ENCODE peak calls at places on chromosomes 1 and 21, in six cellular contexts. T is CD8-positive, alpha-beta T cell; P is RWPE1; J is lower lobe of right lung; R is heart left ventricle; V is lung. B is an unnamed sample.
A peak's percentile ranks its signal among the peaks of the same experiment; 100 is the strongest.

GRCh38 chr1:44316231-44316759 is 38.8 kb downstream of the ERI3 start:
- DNase-seq in R (no peak), P (no peak), V (no peak), J (no peak), T (no peak), B (no peak)

GRCh38 chr1:227272428-227272827 is 45.9 kb downstream of the CDC42BPA start:
- DNase-seq in T (no peak), V (no peak), J (no peak), P (no peak), R (no peak), B (no peak)

GRCh38 chr1:187054862-187055757 is 226.4 kb downstream of the PLA2G4A start:
- DNase-seq in R (no peak), V (no peak), T (no peak), J (no peak), P (no peak), B (no peak)

GRCh38 chr1:40435876-40436275 is 14.4 kb upstream of the ZFP69B start:
- DNase-seq in P (no peak), V (no peak), J (no peak), T (no peak), R (no peak), B (no peak)

GRCh38 chr1:3910049-3910731 is 10.1 kb upstream of the C1orf174 start:
- DNase-seq in V (no peak), P (no peak), J (peak; percentile 45), R (no peak), T (no peak), B (peak; percentile 47)

GRCh38 chr1:21263653-21264225 is 26.5 kb downstream of the ECE1 start:
- DNase-seq in J (no peak), T (no peak), R (no peak), V (no peak), P (no peak), B (no peak)

GRCh38 chr1:159943908-159944622 is 1.3 kb downstream of the IGSF9 start:
- DNase-seq in R (no peak), V (no peak), J (no peak), P (peak; percentile 71), T (no peak), B (no peak)

GRCh38 chr1:112549590-112549989 is 40.8 kb downstream of the WNT2B start:
- DNase-seq in P (no peak), T (no peak), V (no peak), R (no peak), J (no peak), B (no peak)

GRCh38 chr1:25517476-25518394 is 25.7 kb upstream of the LDLRAP1 start:
- DNase-seq in P (no peak), V (no peak), T (no peak), J (no peak), R (no peak), B (no peak)

GRCh38 chr1:26972821-26973220 is 12.6 kb upstream of the KDF1 start:
- DNase-seq in T (no peak), V (no peak), P (no peak), R (no peak), J (no peak), B (no peak)

GRCh38 chr1:5753431-5754078 is 238.7 kb downstream of the NPHP4 start:
- DNase-seq in P (no peak), R (no peak), V (no peak), J (peak; percentile 34), T (no peak), B (peak; percentile 22)

GRCh38 chr1:159952932-159953331 is 1.1 kb downstream of the SLAMF9 start:
- DNase-seq in R (no peak), J (no peak), T (no peak), P (no peak), V (no peak), B (no peak)

GRCh38 chr1:90198616-90199015 is 203.7 kb downstream of the ZNF326 start:
- DNase-seq in T (no peak), J (no peak), R (no peak), V (no peak), P (no peak), B (no peak)

GRCh38 chr1:94620345-94621031 is 78.9 kb upstream of the F3 start:
- DNase-seq in R (no peak), T (no peak), P (peak; percentile 56), J (no peak), V (no peak), B (no peak)

GRCh38 chr1:26913754-26914619 is at the start of gene NR0B2:
- DNase-seq in J (peak; percentile 89), R (peak; percentile 57), T (no peak), P (no peak), V (peak; percentile 85), B (no peak)

GRCh38 chr1:42422672-42423236 is 33.1 kb downstream of the ZMYND12 start:
- DNase-seq in R (no peak), P (no peak), J (no peak), T (no peak), V (no peak), B (no peak)

GRCh38 chr1:96660503-96660902 is 61.1 kb upstream of the PTBP2 start:
- DNase-seq in V (no peak), J (no peak), P (no peak), R (no peak), T (no peak), B (no peak)

GRCh38 chr1:180053594-180054567 is 99.3 kb downstream of the CEP350 start:
- DNase-seq in V (no peak), T (no peak), J (no peak), R (no peak), P (no peak), B (no peak)

GRCh38 chr1:209696673-209697072 is 8.0 kb upstream of the HSD11B1 start:
- DNase-seq in P (no peak), V (no peak), T (no peak), R (no peak), J (no peak), B (no peak)

GRCh38 chr1:184160942-184161698 is 109.6 kb downstream of the TSEN15 start:
- DNase-seq in P (no peak), J (no peak), R (no peak), T (no peak), V (no peak), B (no peak)

GRCh38 chr21:14977814-14978213 is 87.0 kb downstream of the NRIP1 start:
- DNase-seq in V (no peak), R (no peak), T (no peak), J (no peak), P (no peak), B (no peak)

GRCh38 chr1:157371211-157371610 is 181.1 kb downstream of the FCRL5 start:
- DNase-seq in V (no peak), J (no peak), T (no peak), R (no peak), P (no peak), B (no peak)

GRCh38 chr1:159088566-159089183 is 12.1 kb upstream of the AIM2 start:
- DNase-seq in V (no peak), J (no peak), P (no peak), R (no peak), T (no peak), B (no peak)

GRCh38 chr1:116934586-116935207 is 25.0 kb downstream of the PTGFRN start:
- DNase-seq in R (no peak), P (no peak), T (no peak), V (no peak), J (no peak), B (no peak)

GRCh38 chr1:99808391-99809115 is 41.6 kb upstream of the AGL start:
- DNase-seq in R (peak; percentile 28), P (peak; percentile 64), J (no peak), T (no peak), V (peak; percentile 32), B (no peak)
- TF ChIP-seq CTCF in R (peak; percentile 57), P (peak; percentile 61), J (peak; percentile 67), T (peak; percentile 85), V (peak; percentile 51), B (peak; percentile 74)

DNA sequence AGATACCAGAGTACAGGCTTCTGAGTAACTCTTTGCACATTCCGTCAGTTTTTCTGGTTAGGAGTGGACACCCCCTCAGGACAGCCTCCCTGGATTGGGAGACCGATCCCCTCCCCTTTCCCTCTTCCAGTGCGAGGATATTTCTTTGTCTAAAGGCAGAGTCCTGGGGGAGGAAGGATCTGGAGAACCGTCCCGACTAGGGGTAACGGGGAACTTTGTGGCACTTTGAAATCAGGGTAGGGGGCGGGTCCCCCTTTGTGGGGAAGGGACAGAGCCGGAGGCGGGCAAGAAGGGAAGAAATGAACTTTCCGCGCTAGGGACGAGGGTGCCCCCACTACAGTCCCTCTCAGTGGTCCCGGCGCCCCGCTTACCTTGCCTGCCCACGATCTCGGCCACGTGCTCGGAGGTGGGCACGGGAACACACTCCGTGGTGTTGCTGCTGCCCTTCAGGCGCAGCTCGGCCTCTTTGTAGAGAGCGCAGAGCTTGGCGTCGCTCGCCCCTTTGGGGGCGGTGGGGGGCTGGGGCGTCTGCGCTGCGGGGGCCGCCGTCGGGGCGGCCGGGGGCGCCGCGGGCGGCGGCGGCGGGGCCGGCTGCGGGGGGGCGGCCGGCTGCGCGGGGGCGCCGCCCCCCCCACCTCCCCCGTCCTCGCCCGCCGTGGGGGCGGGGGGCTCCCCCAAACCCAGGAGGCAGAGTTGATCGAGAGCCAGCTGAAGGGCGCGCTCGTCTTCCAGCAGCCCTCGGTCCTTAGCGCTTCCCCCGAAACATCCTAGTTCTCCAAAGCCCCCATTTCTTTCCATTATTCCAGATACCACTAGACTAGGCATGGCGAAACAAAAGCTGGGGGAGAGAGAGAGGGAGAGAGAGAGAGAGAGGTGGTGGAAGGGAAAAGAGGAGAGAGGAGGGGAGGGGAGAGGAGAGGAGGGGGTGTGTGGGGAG is 823 bp downstream of the MEX3A start:
- DNase-seq in R (no peak), T (no peak), J (no peak), P (no peak), V (no peak), B (no peak)
- H3K27ac ChIP-seq in R (no peak overlapping the region), T (no peak overlapping the region), J (no peak overlapping the region), P (peak overlapping the region; percentile 79), V (no peak overlapping the region), B (peak overlapping the region; percentile 11)

GRCh38 chr1:7645751-7646048 is 125.4 kb upstream of the VAMP3 start:
- DNase-seq in V (no peak), P (no peak), J (no peak), R (no peak), T (no peak), B (no peak)

GRCh38 chr1:7643445-7643844 is 127.7 kb upstream of the VAMP3 start:
- DNase-seq in R (no peak), J (no peak), T (no peak), V (no peak), P (no peak), B (no peak)

GRCh38 chr1:7644906-7645750 is 126.0 kb upstream of the VAMP3 start:
- DNase-seq in J (peak; percentile 82), T (no peak), V (peak; percentile 55), R (peak; percentile 72), P (peak; percentile 21), B (no peak)

GRCh38 chr1:7642781-7643180 is 128.3 kb upstream of the VAMP3 start:
- DNase-seq in R (no peak), V (no peak), J (no peak), T (no peak), P (no peak), B (no peak)

DNA sequence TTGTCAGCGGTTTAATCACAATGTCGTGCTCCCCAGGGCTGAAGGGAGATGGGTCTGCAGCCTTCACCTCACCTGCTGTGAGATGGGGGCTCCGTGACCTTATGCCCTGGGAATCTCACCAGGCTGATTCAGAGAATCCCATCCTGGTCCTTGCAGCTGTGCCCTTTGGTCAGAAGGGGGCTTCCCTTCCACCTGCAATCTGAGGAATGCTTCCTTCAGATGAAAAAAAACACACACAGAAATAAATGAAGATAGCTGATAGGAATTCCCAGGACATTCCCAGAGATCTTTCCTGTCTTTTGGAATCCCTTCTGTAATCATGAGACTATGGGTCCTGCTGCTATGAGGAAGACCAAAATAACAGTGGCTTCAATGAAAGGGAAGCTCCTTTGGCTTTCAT is 127.0 kb upstream of the VAMP3 start:
- DNase-seq in R (no peak), P (no peak), T (no peak), V (no peak), J (no peak), B (no peak)
- TF ChIP-seq CTCF in R (no peak), P (no peak), T (no peak), V (no peak), J (no peak), B (no peak)

GRCh38 chr1:56495538-56495937 is 83.8 kb downstream of the PLPP3 start:
- DNase-seq in R (no peak), J (no peak), V (no peak), P (no peak), T (no peak), B (no peak)
- H3K27ac ChIP-seq in R (no peak overlapping the region), J (no peak overlapping the region), V (no peak overlapping the region), P (no peak overlapping the region), T (no peak overlapping the region), B (no peak overlapping the region)

B was measured in RWPE2.